ENCODE peak calls at places on chromosomes 11 and 22, in eight cellular contexts. C is cardiac muscle cell, L is right lobe of liver, G is brain microvascular endothelial cell, Q is DND-41, R is ovary, W is lower lobe of right lung, O is pancreas. F is an unnamed sample.

GRCh38 chr22:35627267-35628041 is 10.3 kb upstream of the MB start:
- DNase-seq in C (peak; percentile 96), L (peak; percentile 84), O (peak; percentile 80), W (peak; percentile 88), G (peak; percentile 85), R (peak; percentile 90), Q (no peak), F (peak; percentile 83)

GRCh38 chr11:47216141-47216798 is 1.5 kb downstream of the DDB2 start:
- DNase-seq in Q (peak; percentile 48), O (peak; percentile 50), W (no peak), L (no peak), G (peak; percentile 81), C (peak; percentile 81), R (peak; percentile 45), F (peak; percentile 75)

GRCh38 chr11:5343474-5344335 is at the start of gene OR51B5:
- DNase-seq in O (no peak), C (no peak), Q (no peak), W (no peak), R (no peak), G (no peak), L (no peak), F (no peak)

GRCh38 chr11:95067042-95067827 is 516 bp downstream of the SRSF8 start:
- DNase-seq in W (peak; percentile 88), C (peak; percentile 84), G (peak; percentile 65), O (peak; percentile 87), R (peak; percentile 87), L (peak; percentile 86), Q (peak; percentile 70), F (peak; percentile 81)

GRCh38 chr11:106152824-106153223 is 75.4 kb downstream of the AASDHPPT start:
- DNase-seq in C (peak; percentile 4), O (no peak), R (no peak), W (no peak), G (peak; percentile 11), L (no peak), Q (no peak), F (no peak)

GRCh38 chr11:70170596-70171210 is 32.4 kb upstream of the FADD start:
- DNase-seq in Q (no peak), L (no peak), R (no peak), G (no peak), W (no peak), O (no peak), C (no peak), F (no peak)

GRCh38 chr22:27718186-27719032 is 83.1 kb downstream of the MN1 start:
- DNase-seq in Q (no peak), C (peak; percentile 91), G (peak; percentile 96), L (no peak), O (no peak), W (peak; percentile 52), R (peak; percentile 73), F (no peak)

GRCh38 chr11:117950999-117951961 is 22.1 kb upstream of the TMPRSS13 start:
- DNase-seq in L (no peak), R (no peak), Q (peak; percentile 77), W (no peak), C (no peak), O (no peak), G (no peak), F (peak; percentile 41)

GRCh38 chr22:25759825-25760231 is 17.8 kb downstream of the MYO18B start:
- DNase-seq in O (peak; percentile 34), R (no peak), W (no peak), L (no peak), Q (no peak), C (peak; percentile 95), G (peak; percentile 96), F (no peak)

GRCh38 chr11:67054851-67055523 is 1.7 kb upstream of the RHOD start:
- DNase-seq in G (peak; percentile 93), L (no peak), Q (peak; percentile 16), W (peak; percentile 78), C (peak; percentile 79), O (peak; percentile 91), R (peak; percentile 65), F (no peak)

GRCh38 chr22:35524966-35525686 is 15.5 kb upstream of the RASD2 start:
- DNase-seq in O (no peak), C (no peak), G (no peak), L (no peak), R (no peak), W (no peak), Q (no peak), F (no peak)

GRCh38 chr11:58562375-58562800 is 13.3 kb downstream of the LPXN start:
- DNase-seq in C (no peak), Q (no peak), W (no peak), G (no peak), L (no peak), O (no peak), R (no peak), F (peak; percentile 21)

GRCh38 chr11:90753546-90753945 is 530.7 kb upstream of the CHORDC1 start:
- DNase-seq in O (no peak), L (no peak), G (peak; percentile 12), R (no peak), W (no peak), C (no peak), Q (no peak), F (no peak)

GRCh38 chr22:37139762-37140161 is 10.0 kb downstream of the IL2RB start:
- DNase-seq in L (no peak), Q (no peak), R (no peak), W (no peak), G (no peak), O (no peak), C (no peak), F (peak; percentile 45)

GRCh38 chr11:67674442-67674871 is at the start of gene ALDH3B2:
- DNase-seq in L (no peak), Q (peak; percentile 4), O (peak; percentile 57), R (no peak), G (no peak), C (no peak), W (no peak), F (no peak)

GRCh38 chr22:46250035-46250782 is at the start of gene CDPF1:
- DNase-seq in G (peak; percentile 65), L (peak; percentile 95), W (peak; percentile 94), O (peak; percentile 91), R (peak; percentile 86), C (peak; percentile 87), Q (peak; percentile 95), F (peak; percentile 94)

GRCh38 chr22:46251816-46252380 is 1.8 kb upstream of the CDPF1 start:
- DNase-seq in C (no peak), G (no peak), L (no peak), Q (no peak), R (no peak), W (no peak), O (no peak), F (no peak)

GRCh38 chr22:46250783-46251125 is 661 bp upstream of the CDPF1 start:
- DNase-seq in W (no peak), C (no peak), L (no peak), G (no peak), Q (peak; percentile 55), O (no peak), R (no peak), F (no peak)

GRCh38 chr22:46247443-46247975 is 2.6 kb downstream of the CDPF1 start:
- DNase-seq in O (no peak), C (no peak), G (no peak), R (no peak), L (no peak), W (no peak), Q (no peak), F (no peak)

GRCh38 chr22:46251266-46251665 is 1.2 kb upstream of the CDPF1 start:
- DNase-seq in L (no peak), G (no peak), C (no peak), W (no peak), Q (no peak), R (no peak), O (no peak), F (no peak)
- H3K4me3 ChIP-seq in L (peak overlapping the region; percentile 83), G (peak overlapping the region; percentile 82), C (no peak overlapping the region), W (peak overlapping the region; percentile 94), Q (peak overlapping the region; percentile 60), R (peak overlapping the region; percentile 69), O (peak overlapping the region; percentile 72), F (peak overlapping the region; percentile 67)

GRCh38 chr22:17633998-17634323 is 4.6 kb upstream of the BCL2L13 start:
- DNase-seq in W (no peak), C (no peak), Q (no peak), R (no peak), G (no peak), O (no peak), L (no peak), F (no peak)

GRCh38 chr22:17638432-17639237 is at the start of gene BCL2L13:
- DNase-seq in W (peak; percentile 96), G (peak; percentile 82), R (peak; percentile 93), C (peak; percentile 96), O (peak; percentile 91), L (peak; percentile 97), Q (peak; percentile 90), F (peak; percentile 96)

GRCh38 chr22:17637490-17638181 is 921 bp upstream of the BCL2L13 start:
- DNase-seq in G (no peak), L (no peak), Q (no peak), R (no peak), W (no peak), C (no peak), O (no peak), F (peak; percentile 3)

GRCh38 chr22:17634696-17635095 is 3.9 kb upstream of the BCL2L13 start:
- DNase-seq in L (no peak), R (no peak), G (no peak), O (no peak), Q (no peak), W (no peak), C (no peak), F (no peak)

GRCh38 chr22:17638182-17638431 is 450 bp upstream of the BCL2L13 start:
- DNase-seq in R (no peak), W (no peak), C (no peak), L (no peak), O (no peak), Q (no peak), G (no peak), F (no peak)
- TF ChIP-seq CTCF in R (no peak), W (no peak), C (peak; percentile 11), L (no peak), O (no peak), Q (no peak), G (peak; percentile 48), F (no peak)

GRCh38 chr11:18564149-18564548 is 24.4 kb downstream of the UEVLD start:
- DNase-seq in R (no peak), Q (no peak), C (no peak), G (no peak), O (no peak), W (no peak), L (no peak), F (no peak)
- H3K4me3 ChIP-seq in R (no peak overlapping the region), Q (no peak overlapping the region), C (no peak overlapping the region), G (no peak overlapping the region), O (no peak overlapping the region), W (no peak overlapping the region), L (no peak overlapping the region), F (no peak overlapping the region)

DNA sequence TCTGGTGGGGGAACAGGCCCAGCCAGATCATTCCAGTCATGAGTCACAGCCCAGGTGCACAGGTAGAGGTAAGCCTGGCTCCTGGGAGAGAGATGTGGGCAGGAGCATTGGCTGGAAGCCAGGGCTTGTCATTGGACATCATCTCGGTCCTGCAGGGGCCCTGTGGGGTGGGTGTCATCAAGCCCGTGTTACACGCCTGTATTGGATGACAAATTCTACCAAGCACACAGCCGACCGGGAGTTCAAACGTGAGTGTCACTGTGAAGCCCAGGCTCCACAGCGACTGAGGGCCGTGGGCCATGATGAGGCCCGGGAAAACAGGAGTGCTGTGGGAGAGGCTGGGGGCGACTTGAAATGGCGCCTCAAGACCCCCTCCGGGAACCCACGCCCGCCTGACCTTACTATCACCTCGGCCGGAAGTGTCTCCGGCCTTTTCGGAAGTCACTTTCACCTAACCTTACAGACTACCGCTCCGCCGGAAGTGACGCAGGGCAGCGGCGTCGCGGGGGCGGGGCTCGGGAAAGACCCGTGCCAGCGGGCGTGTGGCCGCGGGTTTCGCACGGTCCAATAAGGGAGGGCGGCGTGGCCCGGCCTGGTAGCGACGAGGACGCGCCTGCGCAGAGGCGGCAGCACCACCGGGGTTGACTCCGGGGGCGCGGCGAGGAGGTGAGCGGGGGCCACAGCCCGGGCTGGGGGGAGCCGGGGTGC is at the start of gene FKBP2:
- DNase-seq in L (peak; percentile 99), O (peak; percentile 99), G (peak; percentile 94), R (peak; percentile 97), Q (peak; percentile 98), C (peak; percentile 99), W (peak; percentile 98), F (peak; percentile 99)
- TF ChIP-seq CTCF in L (no peak), O (no peak), G (no peak), R (no peak), Q (no peak), C (no peak), W (no peak), F (no peak)

F was measured in GM12865.